ENCODE peak calls at places on chromosomes 2 and 18, in four cellular contexts. One of them, this sample, is unnamed.

GRCh38 chr2:36371963-36372391 is 16.4 kb downstream of the CRIM1 start:
- DNase-seq in HepG2: peak
- DNase-seq in H1: no peak
- DNase-seq in K562: no peak
- DNase-seq in this sample: no peak

GRCh38 chr2:106857882-106858478 is 28.0 kb downstream of the ST6GAL2 start:
- DNase-seq in K562: no peak
- DNase-seq in HepG2: no peak
- DNase-seq in H1: no peak
- DNase-seq in this sample: no peak

GRCh38 chr2:24923106-24923505 is 3.1 kb upstream of the ADCY3 start:
- DNase-seq in H1: no peak
- DNase-seq in HepG2: no peak
- DNase-seq in K562: no peak
- DNase-seq in this sample: no peak

GRCh38 chr18:829432-829831 is 17.4 kb upstream of the YES1 start:
- DNase-seq in K562: no peak
- DNase-seq in H1: no peak
- DNase-seq in HepG2: no peak
- DNase-seq in this sample: no peak

GRCh38 chr2:179768765-179769164 is 92.6 kb downstream of the ZNF385B start:
- DNase-seq in K562: no peak
- DNase-seq in HepG2: no peak
- DNase-seq in H1: no peak
- DNase-seq in this sample: no peak

GRCh38 chr2:120378605-120379004 is 32.7 kb downstream of the INHBB start:
- DNase-seq in H1: no peak
- DNase-seq in HepG2: no peak
- DNase-seq in K562: no peak
- DNase-seq in this sample: no peak

GRCh38 chr2:69099541-69099940 is 86.6 kb downstream of the ANTXR1 start:
- DNase-seq in K562: no peak
- DNase-seq in H1: no peak
- DNase-seq in HepG2: no peak
- DNase-seq in this sample: no peak

GRCh38 chr18:50839341-50839740 is 19.5 kb upstream of the MRO start:
- DNase-seq in HepG2: no peak
- DNase-seq in K562: no peak
- DNase-seq in H1: no peak
- DNase-seq in this sample: no peak

GRCh38 chr2:70385966-70386595 is 84.2 kb upstream of the FAM136A start:
- DNase-seq in K562: peak
- DNase-seq in H1: peak
- DNase-seq in HepG2: no peak
- DNase-seq in this sample: no peak

GRCh38 chr2:36173760-36174362 is 181.7 kb upstream of the CRIM1 start:
- DNase-seq in HepG2: peak
- DNase-seq in K562: no peak
- DNase-seq in H1: no peak
- DNase-seq in this sample: no peak

GRCh38 chr2:106885981-106886915 is at the start of gene ST6GAL2:
- DNase-seq in HepG2: no peak
- DNase-seq in H1: no peak
- DNase-seq in K562: no peak
- DNase-seq in this sample: no peak

GRCh38 chr2:11743531-11743815 is 3.0 kb upstream of the LPIN1 start:
- DNase-seq in HepG2: no peak
- DNase-seq in H1: no peak
- DNase-seq in K562: no peak
- DNase-seq in this sample: no peak

GRCh38 chr2:224584768-224585204 is 377 bp downstream of the CUL3 start:
- DNase-seq in K562: peak
- DNase-seq in H1: no peak
- DNase-seq in HepG2: peak
- DNase-seq in this sample: no peak

GRCh38 chr2:127573298-127573697 is 37.8 kb downstream of the MYO7B start:
- DNase-seq in K562: no peak
- DNase-seq in H1: no peak
- DNase-seq in HepG2: no peak
- DNase-seq in this sample: no peak

GRCh38 chr2:17242813-17243485 is 275.3 kb downstream of the RAD51AP2 start:
- DNase-seq in K562: no peak
- DNase-seq in H1: no peak
- DNase-seq in HepG2: no peak
- DNase-seq in this sample: no peak

GRCh38 chr18:8951491-8951890 is 151.0 kb upstream of the NDUFV2 start:
- DNase-seq in HepG2: no peak
- DNase-seq in K562: peak
- DNase-seq in H1: no peak
- DNase-seq in this sample: no peak

GRCh38 chr18:8947576-8947975 is 154.9 kb upstream of the NDUFV2 start:
- DNase-seq in HepG2: no peak
- DNase-seq in K562: no peak
- DNase-seq in H1: no peak
- DNase-seq in this sample: no peak

GRCh38 chr18:8948011-8948410 is 154.5 kb upstream of the NDUFV2 start:
- DNase-seq in K562: no peak
- DNase-seq in H1: no peak
- DNase-seq in HepG2: no peak
- DNase-seq in this sample: no peak

GRCh38 chr18:8948471-8949149 is 153.9 kb upstream of the NDUFV2 start:
- DNase-seq in H1: no peak
- DNase-seq in K562: peak
- DNase-seq in HepG2: no peak
- DNase-seq in this sample: no peak

DNA sequence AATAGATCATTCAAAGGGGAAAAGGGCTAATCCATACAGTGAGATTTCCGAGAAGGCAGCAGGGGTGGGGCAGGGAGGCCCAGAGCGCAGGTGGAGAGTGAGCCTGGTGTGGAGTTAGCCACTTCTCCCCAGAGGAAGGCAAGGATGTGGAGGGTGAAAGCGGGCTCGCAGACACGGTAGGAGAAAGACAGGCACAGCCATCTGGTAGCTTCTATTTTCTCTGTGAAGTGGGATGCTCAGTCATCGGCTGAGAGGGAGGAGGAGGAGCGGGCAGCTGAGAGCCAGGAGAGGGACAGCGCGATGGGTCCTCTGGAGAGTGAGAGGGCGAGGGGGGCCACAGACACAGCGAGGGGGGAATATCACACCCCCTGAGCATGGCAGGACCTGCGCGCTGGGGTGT is 153.3 kb upstream of the NDUFV2 start:
- DNase-seq in HepG2: no peak
- DNase-seq in K562: no peak
- DNase-seq in H1: no peak
- DNase-seq in this sample: no peak
- TF ChIP-seq FOSL1 in HepG2: no peak
- TF ChIP-seq FOSL1 in K562: no peak
- TF ChIP-seq FOSL1 in H1: no peak
- TF ChIP-seq FOSL1 in this sample: no peak

GRCh38 chr2:207163815-207164747 is 1.7 kb downstream of the KLF7 start:
- DNase-seq in HepG2: peak
- DNase-seq in H1: no peak
- DNase-seq in K562: no peak
- DNase-seq in this sample: no peak
- TF ChIP-seq POLR2AphosphoS5 in HepG2: no peak
- TF ChIP-seq POLR2AphosphoS5 in H1: no peak
- TF ChIP-seq POLR2AphosphoS5 in K562: no peak
- TF ChIP-seq POLR2AphosphoS5 in this sample: no peak

GRCh38 chr2:46695283-46695682 is 215.9 kb downstream of the TMEM247 start:
- DNase-seq in H1: no peak
- DNase-seq in K562: no peak
- DNase-seq in HepG2: no peak
- DNase-seq in this sample: no peak
- TF ChIP-seq FOSL1 in H1: no peak
- TF ChIP-seq FOSL1 in K562: no peak
- TF ChIP-seq FOSL1 in HepG2: no peak
- TF ChIP-seq FOSL1 in this sample: peak

GRCh38 chr2:8107162-8107561 is 574.7 kb upstream of the ID2 start:
- DNase-seq in H1: no peak
- DNase-seq in K562: no peak
- DNase-seq in HepG2: no peak
- DNase-seq in this sample: no peak
- TF ChIP-seq POLR2AphosphoS5 in H1: no peak
- TF ChIP-seq POLR2AphosphoS5 in K562: no peak
- TF ChIP-seq POLR2AphosphoS5 in HepG2: no peak
- TF ChIP-seq POLR2AphosphoS5 in this sample: no peak

GRCh38 chr2:241393524-241394196 is 37.6 kb downstream of the FARP2 start:
- DNase-seq in HepG2: no peak
- DNase-seq in K562: no peak
- DNase-seq in H1: no peak
- DNase-seq in this sample: no peak
- TF ChIP-seq FOSL1 in HepG2: no peak
- TF ChIP-seq FOSL1 in K562: no peak
- TF ChIP-seq FOSL1 in H1: no peak
- TF ChIP-seq FOSL1 in this sample: no peak

GRCh38 chr2:20073462-20073861 is 22.0 kb upstream of the LAPTM4A start:
- DNase-seq in K562: no peak
- DNase-seq in H1: no peak
- DNase-seq in HepG2: no peak
- DNase-seq in this sample: no peak

GRCh38 chr2:20074001-20074648 is 22.7 kb upstream of the LAPTM4A start:
- DNase-seq in HepG2: no peak
- DNase-seq in K562: no peak
- DNase-seq in H1: no peak
- DNase-seq in this sample: no peak

GRCh38 chr2:20072436-20073158 is 21.2 kb upstream of the LAPTM4A start:
- DNase-seq in HepG2: no peak
- DNase-seq in H1: no peak
- DNase-seq in K562: no peak
- DNase-seq in this sample: no peak

GRCh38 chr2:20069756-20070155 is 18.3 kb upstream of the LAPTM4A start:
- DNase-seq in H1: no peak
- DNase-seq in HepG2: no peak
- DNase-seq in K562: no peak
- DNase-seq in this sample: no peak

DNA sequence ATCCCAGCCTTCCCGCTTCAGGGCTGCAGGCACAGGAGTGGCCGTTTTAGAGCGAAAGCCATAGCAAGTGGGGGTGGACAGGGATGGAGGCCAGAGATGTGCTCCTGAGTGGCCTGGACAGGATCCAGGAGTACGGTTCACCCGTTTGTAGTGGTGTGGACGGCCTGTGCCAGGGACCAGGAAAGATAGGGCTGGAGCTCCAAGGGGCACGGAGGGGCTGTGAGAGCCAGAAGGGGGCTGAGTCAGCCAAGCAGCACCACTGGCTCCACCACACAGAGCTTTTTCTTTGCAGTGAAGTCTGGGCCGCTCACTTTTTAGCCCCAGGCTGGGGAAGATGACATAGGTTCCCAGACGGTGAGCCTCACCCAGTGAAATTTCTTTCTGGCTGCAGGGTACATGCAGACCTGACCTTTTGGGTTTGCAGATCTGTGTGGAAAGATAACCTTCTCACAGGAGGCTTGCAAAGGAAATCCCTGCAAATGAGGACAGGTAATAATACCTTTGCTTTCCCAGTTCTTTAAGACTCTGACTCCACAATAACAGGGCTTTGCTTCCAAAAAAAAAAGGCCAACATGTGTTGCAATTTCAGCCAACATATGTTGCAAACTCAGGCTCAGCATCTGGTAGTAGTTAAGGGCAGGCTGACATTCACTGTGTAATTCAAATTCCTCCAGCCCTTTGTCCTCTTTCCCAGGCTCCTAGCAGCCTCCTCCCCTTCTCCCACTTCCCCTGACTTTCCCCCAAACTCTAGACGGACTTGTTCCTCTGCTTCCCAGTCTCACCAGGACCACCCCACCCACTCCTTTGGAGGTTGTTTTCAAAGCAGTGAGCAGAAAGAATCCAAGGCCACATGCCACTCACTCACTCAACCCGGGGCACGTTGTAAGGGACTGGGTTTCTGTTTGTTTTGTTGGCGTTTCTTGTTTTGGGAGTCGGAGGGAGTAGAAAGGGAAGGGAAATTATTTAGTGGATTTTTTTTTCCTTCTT is 20.3 kb upstream of the LAPTM4A start:
- DNase-seq in H1: peak
- DNase-seq in K562: no peak
- DNase-seq in HepG2: peak
- DNase-seq in this sample: no peak
- TF ChIP-seq POLR2AphosphoS5 in H1: no peak
- TF ChIP-seq POLR2AphosphoS5 in K562: no peak
- TF ChIP-seq POLR2AphosphoS5 in HepG2: no peak
- TF ChIP-seq POLR2AphosphoS5 in this sample: no peak

GRCh38 chr2:85180322-85181092 is 47.3 kb downstream of the TCF7L1 start:
- DNase-seq in K562: no peak
- DNase-seq in H1: no peak
- DNase-seq in HepG2: no peak
- DNase-seq in this sample: no peak
- TF ChIP-seq FOSL1 in K562: no peak
- TF ChIP-seq FOSL1 in H1: no peak
- TF ChIP-seq FOSL1 in HepG2: no peak
- TF ChIP-seq FOSL1 in this sample: no peak

GRCh38 chr2:44786045-44786817 is 155.3 kb upstream of the SIX3 start:
- DNase-seq in HepG2: no peak
- DNase-seq in K562: no peak
- DNase-seq in H1: no peak
- DNase-seq in this sample: no peak
- TF ChIP-seq POLR2AphosphoS5 in HepG2: no peak
- TF ChIP-seq POLR2AphosphoS5 in K562: no peak
- TF ChIP-seq POLR2AphosphoS5 in H1: no peak
- TF ChIP-seq POLR2AphosphoS5 in this sample: no peak

This sample was measured in HCT116.